ENCODE peak calls at places on chromosomes 3 and 15, in nine cellular contexts. Q is CD8-positive, alpha-beta T cell; V is fibroblast of villous mesenchyme; W is fibroblast of lung; K is fibroblast of pulmonary artery; U is breast epithelium; O is left ventricle myocardium inferior; Z is cardiac fibroblast; P is choroid plexus epithelial cell. M is an unnamed sample.

GRCh38 chr15:59222106-59222505 is 15.5 kb downstream of the LDHAL6B start:
- DNase-seq in Q (no peak), V (peak), W (peak), K (peak), U (no peak), O (no peak), Z (peak), P (peak), M (no peak)

GRCh38 chr15:89576417-89576773 is 1.1 kb downstream of the TICRR start:
- DNase-seq in Q (no peak), V (peak), W (peak), K (no peak), U (no peak), O (no peak), Z (peak), P (peak), M (no peak)

GRCh38 chr3:76387000-76387399 is 601.7 kb upstream of the ZNF717 start:
- DNase-seq in Q (no peak), V (no peak), W (no peak), K (no peak), U (no peak), O (no peak), Z (no peak), P (no peak), M (no peak)

GRCh38 chr3:61560452-61561373 is 658 bp upstream of the PTPRG start:
- DNase-seq in Q (no peak), V (peak), W (peak), K (peak), U (peak), O (peak), Z (peak), P (peak), M (peak)

GRCh38 chr3:129530331-129530761 is 1.9 kb downstream of the RHO start:
- DNase-seq in Q (no peak), V (peak), W (peak), K (peak), U (no peak), O (no peak), Z (peak), P (peak), M (no peak)

GRCh38 chr3:37064747-37065146 is 71.4 kb downstream of the MLH1 start:
- DNase-seq in Q (no peak), V (peak), W (no peak), K (no peak), U (no peak), O (no peak), Z (peak), P (peak), M (no peak)

GRCh38 chr3:24595801-24596200 is 101.2 kb upstream of the THRB start:
- DNase-seq in Q (no peak), V (peak), W (peak), K (peak), U (no peak), O (no peak), Z (peak), P (peak), M (no peak)

GRCh38 chr15:93203036-93203435 is 114.0 kb upstream of the RGMA start:
- DNase-seq in Q (no peak), V (no peak), W (no peak), K (no peak), U (no peak), O (no peak), Z (no peak), P (no peak), M (peak)

GRCh38 chr15:100924436-100924835 is 5.3 kb downstream of the LRRK1 start:
- DNase-seq in Q (no peak), V (no peak), W (no peak), K (no peak), U (no peak), O (no peak), Z (no peak), P (no peak), M (no peak)

GRCh38 chr3:24493951-24494615 is 567 bp downstream of the THRB start:
- DNase-seq in Q (no peak), V (peak), W (peak), K (peak), U (peak), O (peak), Z (peak), P (peak), M (no peak)

GRCh38 chr3:69201658-69202057 is 79.3 kb upstream of the LMOD3 start:
- DNase-seq in Q (no peak), V (no peak), W (no peak), K (no peak), U (no peak), O (no peak), Z (no peak), P (no peak), M (no peak)

GRCh38 chr15:68419301-68420175 is 12.4 kb downstream of the ITGA11 start:
- DNase-seq in Q (no peak), V (no peak), W (peak), K (no peak), U (peak), O (no peak), Z (no peak), P (no peak), M (peak)

GRCh38 chr3:133121471-133121870 is 83.3 kb downstream of the TMEM108 start:
- DNase-seq in Q (no peak), V (no peak), W (no peak), K (no peak), U (no peak), O (no peak), Z (no peak), P (no peak), M (no peak)

GRCh38 chr3:171186383-171186782 is 159.9 kb upstream of the SLC2A2 start:
- DNase-seq in Q (no peak), V (no peak), W (no peak), K (no peak), U (no peak), O (no peak), Z (no peak), P (no peak), M (no peak)

GRCh38 chr3:121520510-121520909 is 25.3 kb downstream of the POLQ start:
- DNase-seq in Q (no peak), V (no peak), W (no peak), K (no peak), U (no peak), O (no peak), Z (no peak), P (no peak), M (no peak)

GRCh38 chr3:153094386-153094785 is 67.6 kb upstream of the RAP2B start:
- DNase-seq in Q (no peak), V (no peak), W (no peak), K (no peak), U (no peak), O (no peak), Z (no peak), P (no peak), M (no peak)

GRCh38 chr15:69758810-69759410 is 306.3 kb downstream of the RPLP1 start:
- DNase-seq in Q (peak), V (peak), W (peak), K (peak), U (peak), O (peak), Z (peak), P (peak), M (peak)

GRCh38 chr3:141343824-141344223 is 24.5 kb upstream of the ZBTB38 start:
- DNase-seq in Q (no peak), V (no peak), W (no peak), K (no peak), U (no peak), O (no peak), Z (no peak), P (no peak), M (no peak)

GRCh38 chr15:59303641-59304433 is 68.8 kb downstream of the MYO1E start:
- DNase-seq in Q (no peak), V (no peak), W (peak), K (peak), U (no peak), O (no peak), Z (peak), P (peak), M (no peak)

GRCh38 chr15:58748040-58748786 is 1.3 kb downstream of the ADAM10 start:
- DNase-seq in Q (peak), V (no peak), W (no peak), K (no peak), U (no peak), O (no peak), Z (no peak), P (no peak), M (no peak)

GRCh38 chr3:149494759-149495580 is 20.5 kb downstream of the TM4SF4 start:
- DNase-seq in Q (no peak), V (peak), W (no peak), K (no peak), U (no peak), O (no peak), Z (peak), P (peak), M (no peak)

GRCh38 chr15:88981244-88982215 is 68.4 kb upstream of the MFGE8 start:
- DNase-seq in Q (no peak), V (no peak), W (no peak), K (no peak), U (no peak), O (no peak), Z (peak), P (no peak), M (no peak)

GRCh38 chr15:75891895-75892294 is 11.8 kb upstream of the FBXO22 start:
- DNase-seq in Q (no peak), V (peak), W (peak), K (peak), U (no peak), O (no peak), Z (peak), P (peak), M (no peak)

GRCh38 chr3:31105438-31106077 is 211.1 kb upstream of the GADL1 start:
- DNase-seq in Q (no peak), V (peak), W (peak), K (peak), U (no peak), O (no peak), Z (peak), P (peak), M (no peak)

GRCh38 chr3:177451277-177451880 is 254.1 kb upstream of the TBL1XR1 start:
- DNase-seq in Q (no peak), V (no peak), W (no peak), K (peak), U (no peak), O (no peak), Z (peak), P (no peak), M (no peak)
- H3K4me3 ChIP-seq in Q (no peak), V (no peak), W (no peak), K (no peak), U (no peak), O (no peak), Z (no peak), P (no peak), M (peak)

GRCh38 chr15:85045615-85046014 is 64.0 kb downstream of the PDE8A start:
- DNase-seq in Q (no peak), V (no peak), W (no peak), K (no peak), U (no peak), O (no peak), Z (no peak), P (no peak), M (no peak)

GRCh38 chr15:85047271-85047948 is 65.8 kb downstream of the PDE8A start:
- DNase-seq in Q (peak), V (peak), W (peak), K (peak), U (no peak), O (no peak), Z (peak), P (peak), M (no peak)

GRCh38 chr15:85044894-85045293 is 63.2 kb downstream of the PDE8A start:
- DNase-seq in Q (no peak), V (no peak), W (no peak), K (no peak), U (no peak), O (no peak), Z (no peak), P (no peak), M (no peak)

GRCh38 chr15:85041230-85041629 is 59.6 kb downstream of the PDE8A start:
- DNase-seq in Q (no peak), V (no peak), W (no peak), K (no peak), U (no peak), O (no peak), Z (no peak), P (no peak), M (no peak)

GRCh38 chr15:85044251-85044853 is 62.7 kb downstream of the PDE8A start:
- DNase-seq in Q (peak), V (peak), W (peak), K (peak), U (peak), O (no peak), Z (peak), P (peak), M (no peak)
- TF ChIP-seq CTCF in Q (peak), V (peak), W (peak), K (peak), U (peak), O (peak), Z (peak), P (peak), M (peak)

GRCh38 chr3:42663581-42664442 is 10.3 kb downstream of the ZBTB47 start:
- DNase-seq in Q (no peak), V (no peak), W (no peak), K (no peak), U (no peak), O (no peak), Z (no peak), P (no peak), M (no peak)
- H3K4me3 ChIP-seq in Q (no peak), V (no peak), W (no peak), K (no peak), U (no peak), O (no peak), Z (no peak), P (no peak), M (no peak)

GRCh38 chr3:11662392-11662990 is 18.8 kb upstream of the VGLL4 start:
- DNase-seq in Q (no peak), V (no peak), W (no peak), K (peak), U (no peak), O (no peak), Z (peak), P (peak), M (no peak)
- TF ChIP-seq CTCF in Q (no peak), V (peak), W (peak), K (peak), U (no peak), O (peak), Z (peak), P (peak), M (no peak)

GRCh38 chr3:5254281-5255048 is 67.0 kb downstream of the EDEM1 start:
- DNase-seq in Q (no peak), V (no peak), W (no peak), K (no peak), U (no peak), O (no peak), Z (no peak), P (no peak), M (no peak)

GRCh38 chr3:5251196-5251583 is 63.7 kb downstream of the EDEM1 start:
- DNase-seq in Q (no peak), V (no peak), W (no peak), K (no peak), U (no peak), O (no peak), Z (no peak), P (no peak), M (no peak)

GRCh38 chr3:5252111-5252510 is 64.6 kb downstream of the EDEM1 start:
- DNase-seq in Q (no peak), V (no peak), W (no peak), K (no peak), U (no peak), O (no peak), Z (no peak), P (no peak), M (no peak)

GRCh38 chr3:5245927-5246326 is 58.4 kb downstream of the EDEM1 start:
- DNase-seq in Q (no peak), V (no peak), W (no peak), K (no peak), U (no peak), O (no peak), Z (no peak), P (no peak), M (no peak)

GRCh38 chr3:5250467-5251195 is 63.1 kb downstream of the EDEM1 start:
- DNase-seq in Q (no peak), V (no peak), W (peak), K (peak), U (peak), O (no peak), Z (no peak), P (no peak), M (no peak)
- H3K4me3 ChIP-seq in Q (no peak), V (peak), W (peak), K (peak), U (peak), O (peak), Z (peak), P (no peak), M (peak)

GRCh38 chr3:19029837-19030835 is 118.2 kb upstream of the KCNH8 start:
- DNase-seq in Q (peak), V (no peak), W (no peak), K (no peak), U (no peak), O (no peak), Z (no peak), P (no peak), M (no peak)
- TF ChIP-seq CTCF in Q (no peak), V (no peak), W (no peak), K (no peak), U (no peak), O (peak), Z (no peak), P (no peak), M (no peak)

GRCh38 chr3:78976200-78976599 is 791.6 kb downstream of the ROBO1 start:
- DNase-seq in Q (no peak), V (no peak), W (no peak), K (no peak), U (no peak), O (no peak), Z (no peak), P (no peak), M (no peak)

GRCh38 chr3:78970656-78971055 is 797.1 kb downstream of the ROBO1 start:
- DNase-seq in Q (no peak), V (no peak), W (no peak), K (no peak), U (no peak), O (no peak), Z (no peak), P (no peak), M (no peak)

GRCh38 chr3:78977073-78977472 is 790.7 kb downstream of the ROBO1 start:
- DNase-seq in Q (no peak), V (no peak), W (no peak), K (no peak), U (no peak), O (no peak), Z (no peak), P (no peak), M (no peak)

GRCh38 chr3:78972617-78973301 is 795.0 kb downstream of the ROBO1 start:
- DNase-seq in Q (no peak), V (no peak), W (no peak), K (no peak), U (no peak), O (no peak), Z (no peak), P (no peak), M (no peak)

GRCh38 chr3:78974181-78974770 is 793.5 kb downstream of the ROBO1 start:
- DNase-seq in Q (no peak), V (no peak), W (no peak), K (peak), U (no peak), O (no peak), Z (peak), P (peak), M (no peak)
- H3K4me3 ChIP-seq in Q (no peak), V (no peak), W (peak), K (no peak), U (no peak), O (no peak), Z (no peak), P (no peak), M (no peak)

M was measured in esophagus muscularis mucosa.